ENCODE peak calls at places on chromosomes 3 and 15, in six cellular contexts. One of them, this sample, is unnamed.

GRCh38 chr3:169104541-169104940 is 559.0 kb downstream of the MECOM start:
- DNase-seq in right cardiac atrium: no peak
- DNase-seq in AG09309: no peak
- DNase-seq in C1 segment of cervical spinal cord: no peak
- DNase-seq in NCI-H2029: no peak
- DNase-seq in KBM-7: no peak
- DNase-seq in this sample: no peak

GRCh38 chr3:50269977-50270413 is 1.0 kb downstream of the SEMA3B start:
- DNase-seq in right cardiac atrium: peak
- DNase-seq in AG09309: no peak
- DNase-seq in C1 segment of cervical spinal cord: no peak
- DNase-seq in NCI-H2029: no peak
- DNase-seq in KBM-7: no peak
- DNase-seq in this sample: no peak

GRCh38 chr3:127709320-127710060 is 36.7 kb downstream of the ABTB1 start:
- DNase-seq in right cardiac atrium: peak
- DNase-seq in AG09309: no peak
- DNase-seq in C1 segment of cervical spinal cord: no peak
- DNase-seq in NCI-H2029: no peak
- DNase-seq in KBM-7: no peak
- DNase-seq in this sample: no peak

GRCh38 chr3:190718691-190719090 is 143.8 kb downstream of the GMNC start:
- DNase-seq in right cardiac atrium: no peak
- DNase-seq in AG09309: peak
- DNase-seq in C1 segment of cervical spinal cord: no peak
- DNase-seq in NCI-H2029: no peak
- DNase-seq in KBM-7: no peak
- DNase-seq in this sample: no peak

GRCh38 chr15:69298697-69299441 is at the start of gene PAQR5:
- DNase-seq in right cardiac atrium: peak
- DNase-seq in AG09309: no peak
- DNase-seq in C1 segment of cervical spinal cord: no peak
- DNase-seq in NCI-H2029: no peak
- DNase-seq in KBM-7: peak
- DNase-seq in this sample: no peak

GRCh38 chr3:124360626-124361025 is 368.7 kb upstream of the ROPN1 start:
- DNase-seq in right cardiac atrium: no peak
- DNase-seq in AG09309: no peak
- DNase-seq in C1 segment of cervical spinal cord: no peak
- DNase-seq in NCI-H2029: no peak
- DNase-seq in KBM-7: no peak
- DNase-seq in this sample: no peak

GRCh38 chr15:65869954-65870871 is 922 bp downstream of the RAB11A start:
- DNase-seq in right cardiac atrium: peak
- DNase-seq in AG09309: no peak
- DNase-seq in C1 segment of cervical spinal cord: peak
- DNase-seq in NCI-H2029: peak
- DNase-seq in KBM-7: peak
- DNase-seq in this sample: peak

GRCh38 chr15:51724673-51725072 is 12.8 kb downstream of the LYSMD2 start:
- DNase-seq in right cardiac atrium: no peak
- DNase-seq in AG09309: no peak
- DNase-seq in C1 segment of cervical spinal cord: no peak
- DNase-seq in NCI-H2029: no peak
- DNase-seq in KBM-7: no peak
- DNase-seq in this sample: no peak

GRCh38 chr3:78899846-78900245 is 868.0 kb downstream of the ROBO1 start:
- DNase-seq in right cardiac atrium: no peak
- DNase-seq in AG09309: no peak
- DNase-seq in C1 segment of cervical spinal cord: no peak
- DNase-seq in NCI-H2029: no peak
- DNase-seq in KBM-7: no peak
- DNase-seq in this sample: no peak

GRCh38 chr3:128133273-128133883 is 9.8 kb upstream of the RUVBL1 start:
- DNase-seq in right cardiac atrium: no peak
- DNase-seq in AG09309: no peak
- DNase-seq in C1 segment of cervical spinal cord: no peak
- DNase-seq in NCI-H2029: peak
- DNase-seq in KBM-7: peak
- DNase-seq in this sample: no peak

This sample was measured in GF-D8.